ENCODE peak calls at places on chromosomes 6 and 20, in eight cellular contexts. One of them, this sample, is unnamed.

GRCh38 chr6:139540276-139540675 is 165.8 kb upstream of the CITED2 start:
- DNase-seq in H7: no peak
- DNase-seq in astrocyte of the cerebellum: no peak
- DNase-seq in AG10803: peak; percentile 93
- DNase-seq in adrenal gland: no peak
- DNase-seq in psoas muscle: peak; percentile 29
- DNase-seq in tibial nerve: no peak
- DNase-seq in tibial artery: no peak
- DNase-seq in this sample: no peak

GRCh38 chr6:74519172-74519571 is 686.7 kb downstream of the COL12A1 start:
- DNase-seq in H7: no peak
- DNase-seq in astrocyte of the cerebellum: peak; percentile 5
- DNase-seq in AG10803: peak; percentile 71
- DNase-seq in adrenal gland: no peak
- DNase-seq in psoas muscle: no peak
- DNase-seq in tibial nerve: no peak
- DNase-seq in tibial artery: no peak
- DNase-seq in this sample: no peak

GRCh38 chr20:23086056-23086551 is at the start of gene CD93:
- DNase-seq in H7: peak; percentile 45
- DNase-seq in astrocyte of the cerebellum: no peak
- DNase-seq in AG10803: no peak
- DNase-seq in adrenal gland: peak; percentile 77
- DNase-seq in psoas muscle: no peak
- DNase-seq in tibial nerve: no peak
- DNase-seq in tibial artery: peak; percentile 50
- DNase-seq in this sample: no peak

GRCh38 chr6:157236040-157236725 is 87.1 kb downstream of the TMEM242 start:
- DNase-seq in H7: peak; percentile 88
- DNase-seq in astrocyte of the cerebellum: no peak
- DNase-seq in AG10803: no peak
- DNase-seq in adrenal gland: no peak
- DNase-seq in psoas muscle: no peak
- DNase-seq in tibial nerve: no peak
- DNase-seq in tibial artery: no peak
- DNase-seq in this sample: peak; percentile 73

GRCh38 chr6:91141352-91141751 is 554.5 kb upstream of the MAP3K7 start:
- DNase-seq in H7: no peak
- DNase-seq in astrocyte of the cerebellum: no peak
- DNase-seq in AG10803: no peak
- DNase-seq in adrenal gland: no peak
- DNase-seq in psoas muscle: no peak
- DNase-seq in tibial nerve: no peak
- DNase-seq in tibial artery: no peak
- DNase-seq in this sample: no peak

GRCh38 chr6:89501239-89501638 is 68.3 kb downstream of the ANKRD6 start:
- DNase-seq in H7: peak; percentile 46
- DNase-seq in astrocyte of the cerebellum: peak; percentile 26
- DNase-seq in AG10803: no peak
- DNase-seq in adrenal gland: no peak
- DNase-seq in psoas muscle: no peak
- DNase-seq in tibial nerve: no peak
- DNase-seq in tibial artery: no peak
- DNase-seq in this sample: no peak

GRCh38 chr6:123001540-123001939 is 5.5 kb downstream of the CLVS2 start:
- DNase-seq in H7: no peak
- DNase-seq in astrocyte of the cerebellum: no peak
- DNase-seq in AG10803: no peak
- DNase-seq in adrenal gland: no peak
- DNase-seq in psoas muscle: no peak
- DNase-seq in tibial nerve: no peak
- DNase-seq in tibial artery: no peak
- DNase-seq in this sample: no peak

GRCh38 chr6:130600880-130601341 is 226.3 kb upstream of the SMLR1 start:
- DNase-seq in H7: no peak
- DNase-seq in astrocyte of the cerebellum: peak; percentile 53
- DNase-seq in AG10803: peak; percentile 96
- DNase-seq in adrenal gland: no peak
- DNase-seq in psoas muscle: no peak
- DNase-seq in tibial nerve: no peak
- DNase-seq in tibial artery: no peak
- DNase-seq in this sample: no peak

GRCh38 chr6:159077123-159077522 is 32.3 kb upstream of the TAGAP start:
- DNase-seq in H7: no peak
- DNase-seq in astrocyte of the cerebellum: no peak
- DNase-seq in AG10803: no peak
- DNase-seq in adrenal gland: peak; percentile 20
- DNase-seq in psoas muscle: no peak
- DNase-seq in tibial nerve: no peak
- DNase-seq in tibial artery: no peak
- DNase-seq in this sample: no peak

GRCh38 chr6:113855500-113856010 is 1.6 kb upstream of the MARCKS start:
- DNase-seq in H7: no peak
- DNase-seq in astrocyte of the cerebellum: no peak
- DNase-seq in AG10803: peak; percentile 39
- DNase-seq in adrenal gland: peak; percentile 56
- DNase-seq in psoas muscle: no peak
- DNase-seq in tibial nerve: no peak
- DNase-seq in tibial artery: peak; percentile 23
- DNase-seq in this sample: peak; percentile 74

GRCh38 chr6:1767481-1768246 is 157.9 kb downstream of the FOXC1 start:
- DNase-seq in H7: no peak
- DNase-seq in astrocyte of the cerebellum: no peak
- DNase-seq in AG10803: peak; percentile 85
- DNase-seq in adrenal gland: no peak
- DNase-seq in psoas muscle: peak; percentile 44
- DNase-seq in tibial nerve: peak; percentile 53
- DNase-seq in tibial artery: peak; percentile 75
- DNase-seq in this sample: peak; percentile 86

GRCh38 chr6:166969390-166970002 is 13.1 kb upstream of the RNASET2 start:
- DNase-seq in H7: no peak
- DNase-seq in astrocyte of the cerebellum: no peak
- DNase-seq in AG10803: peak; percentile 54
- DNase-seq in adrenal gland: no peak
- DNase-seq in psoas muscle: no peak
- DNase-seq in tibial nerve: no peak
- DNase-seq in tibial artery: no peak
- DNase-seq in this sample: no peak

GRCh38 chr6:140538926-140539325 is 1164.5 kb upstream of the CITED2 start:
- DNase-seq in H7: no peak
- DNase-seq in astrocyte of the cerebellum: no peak
- DNase-seq in AG10803: peak; percentile 65
- DNase-seq in adrenal gland: no peak
- DNase-seq in psoas muscle: no peak
- DNase-seq in tibial nerve: no peak
- DNase-seq in tibial artery: no peak
- DNase-seq in this sample: no peak

GRCh38 chr6:79421001-79421411 is 116.2 kb downstream of the LCA5 start:
- DNase-seq in H7: no peak
- DNase-seq in astrocyte of the cerebellum: no peak
- DNase-seq in AG10803: peak; percentile 34
- DNase-seq in adrenal gland: no peak
- DNase-seq in psoas muscle: no peak
- DNase-seq in tibial nerve: no peak
- DNase-seq in tibial artery: no peak
- DNase-seq in this sample: no peak

GRCh38 chr6:148037496-148037895 is 305.1 kb upstream of the SASH1 start:
- DNase-seq in H7: no peak
- DNase-seq in astrocyte of the cerebellum: no peak
- DNase-seq in AG10803: no peak
- DNase-seq in adrenal gland: no peak
- DNase-seq in psoas muscle: no peak
- DNase-seq in tibial nerve: no peak
- DNase-seq in tibial artery: no peak
- DNase-seq in this sample: no peak

GRCh38 chr6:143276436-143276835 is 174.1 kb downstream of the ADAT2 start:
- DNase-seq in H7: no peak
- DNase-seq in astrocyte of the cerebellum: no peak
- DNase-seq in AG10803: no peak
- DNase-seq in adrenal gland: no peak
- DNase-seq in psoas muscle: no peak
- DNase-seq in tibial nerve: no peak
- DNase-seq in tibial artery: no peak
- DNase-seq in this sample: no peak

GRCh38 chr6:39048481-39049399 is at the start of gene GLP1R:
- DNase-seq in H7: peak; percentile 93
- DNase-seq in astrocyte of the cerebellum: no peak
- DNase-seq in AG10803: no peak
- DNase-seq in adrenal gland: no peak
- DNase-seq in psoas muscle: no peak
- DNase-seq in tibial nerve: no peak
- DNase-seq in tibial artery: no peak
- DNase-seq in this sample: peak; percentile 62

GRCh38 chr6:72811971-72812421 is 190.1 kb downstream of the KCNQ5 start:
- DNase-seq in H7: no peak
- DNase-seq in astrocyte of the cerebellum: no peak
- DNase-seq in AG10803: no peak
- DNase-seq in adrenal gland: no peak
- DNase-seq in psoas muscle: no peak
- DNase-seq in tibial nerve: no peak
- DNase-seq in tibial artery: no peak
- DNase-seq in this sample: no peak

GRCh38 chr6:150788135-150788534 is 77.4 kb upstream of the MTHFD1L start:
- DNase-seq in H7: no peak
- DNase-seq in astrocyte of the cerebellum: no peak
- DNase-seq in AG10803: no peak
- DNase-seq in adrenal gland: no peak
- DNase-seq in psoas muscle: no peak
- DNase-seq in tibial nerve: no peak
- DNase-seq in tibial artery: no peak
- DNase-seq in this sample: no peak

GRCh38 chr6:52877168-52877567 is 32.3 kb downstream of the GSTA3 start:
- DNase-seq in H7: no peak
- DNase-seq in astrocyte of the cerebellum: peak; percentile 69
- DNase-seq in AG10803: peak; percentile 91
- DNase-seq in adrenal gland: no peak
- DNase-seq in psoas muscle: no peak
- DNase-seq in tibial nerve: no peak
- DNase-seq in tibial artery: no peak
- DNase-seq in this sample: no peak

GRCh38 chr20:2887715-2888114 is 14.4 kb downstream of the PTPRA start:
- DNase-seq in H7: no peak
- DNase-seq in astrocyte of the cerebellum: no peak
- DNase-seq in AG10803: no peak
- DNase-seq in adrenal gland: no peak
- DNase-seq in psoas muscle: no peak
- DNase-seq in tibial nerve: no peak
- DNase-seq in tibial artery: no peak
- DNase-seq in this sample: no peak

GRCh38 chr6:104862456-104862855 is 2.7 kb upstream of the HACE1 start:
- DNase-seq in H7: no peak
- DNase-seq in astrocyte of the cerebellum: no peak
- DNase-seq in AG10803: no peak
- DNase-seq in adrenal gland: no peak
- DNase-seq in psoas muscle: no peak
- DNase-seq in tibial nerve: no peak
- DNase-seq in tibial artery: no peak
- DNase-seq in this sample: no peak

GRCh38 chr20:34863421-34863965 is 9.2 kb downstream of the GGT7 start:
- DNase-seq in H7: peak; percentile 69
- DNase-seq in astrocyte of the cerebellum: no peak
- DNase-seq in AG10803: no peak
- DNase-seq in adrenal gland: no peak
- DNase-seq in psoas muscle: no peak
- DNase-seq in tibial nerve: no peak
- DNase-seq in tibial artery: no peak
- DNase-seq in this sample: no peak
- H3K4me3 ChIP-seq in H7: peak overlapping the region; percentile 24
- H3K4me3 ChIP-seq in astrocyte of the cerebellum: no peak overlapping the region
- H3K4me3 ChIP-seq in AG10803: no peak overlapping the region
- H3K4me3 ChIP-seq in adrenal gland: no peak overlapping the region
- H3K4me3 ChIP-seq in psoas muscle: peak overlapping the region; percentile 34
- H3K4me3 ChIP-seq in tibial nerve: no peak overlapping the region
- H3K4me3 ChIP-seq in tibial artery: no peak overlapping the region
- H3K4me3 ChIP-seq in this sample: no peak overlapping the region

DNA sequence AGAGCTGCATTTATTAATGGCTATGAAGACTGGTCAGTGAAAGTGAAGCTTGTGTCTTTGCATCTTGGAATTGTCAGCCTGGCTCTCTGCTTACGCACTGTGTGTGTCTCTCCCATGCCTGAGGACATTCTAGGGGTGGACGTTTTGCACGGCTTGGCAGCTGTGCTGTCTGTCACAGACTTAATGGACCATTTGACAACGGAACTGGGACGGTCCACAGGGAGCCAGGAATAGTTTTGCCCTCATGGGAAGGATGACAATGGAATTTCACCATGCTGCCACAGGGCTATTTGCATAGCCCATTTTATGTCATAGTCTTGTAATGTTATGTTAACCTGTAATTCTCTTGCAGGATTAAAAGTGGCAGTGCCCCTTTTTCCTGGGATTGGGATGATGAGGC is 44.7 kb downstream of the OR2B6 start:
- DNase-seq in H7: no peak
- DNase-seq in astrocyte of the cerebellum: no peak
- DNase-seq in AG10803: no peak
- DNase-seq in adrenal gland: no peak
- DNase-seq in psoas muscle: no peak
- DNase-seq in tibial nerve: no peak
- DNase-seq in tibial artery: no peak
- DNase-seq in this sample: no peak
- H3K4me3 ChIP-seq in H7: no peak overlapping the region
- H3K4me3 ChIP-seq in astrocyte of the cerebellum: no peak overlapping the region
- H3K4me3 ChIP-seq in AG10803: no peak overlapping the region
- H3K4me3 ChIP-seq in adrenal gland: no peak overlapping the region
- H3K4me3 ChIP-seq in psoas muscle: no peak overlapping the region
- H3K4me3 ChIP-seq in tibial nerve: no peak overlapping the region
- H3K4me3 ChIP-seq in tibial artery: no peak overlapping the region
- H3K4me3 ChIP-seq in this sample: no peak overlapping the region

GRCh38 chr6:70886661-70887060 is 70.2 kb downstream of the B3GAT2 start:
- DNase-seq in H7: no peak
- DNase-seq in astrocyte of the cerebellum: no peak
- DNase-seq in AG10803: no peak
- DNase-seq in adrenal gland: no peak
- DNase-seq in psoas muscle: no peak
- DNase-seq in tibial nerve: no peak
- DNase-seq in tibial artery: no peak
- DNase-seq in this sample: no peak

GRCh38 chr6:70894001-70894400 is 62.9 kb downstream of the B3GAT2 start:
- DNase-seq in H7: no peak
- DNase-seq in astrocyte of the cerebellum: no peak
- DNase-seq in AG10803: no peak
- DNase-seq in adrenal gland: no peak
- DNase-seq in psoas muscle: no peak
- DNase-seq in tibial nerve: no peak
- DNase-seq in tibial artery: no peak
- DNase-seq in this sample: no peak

GRCh38 chr6:70884074-70884983 is 72.5 kb downstream of the B3GAT2 start:
- DNase-seq in H7: peak; percentile 81
- DNase-seq in astrocyte of the cerebellum: peak; percentile 9
- DNase-seq in AG10803: peak; percentile 43
- DNase-seq in adrenal gland: peak; percentile 77
- DNase-seq in psoas muscle: peak; percentile 40
- DNase-seq in tibial nerve: no peak
- DNase-seq in tibial artery: peak; percentile 36
- DNase-seq in this sample: no peak

GRCh38 chr6:70889270-70889669 is 67.6 kb downstream of the B3GAT2 start:
- DNase-seq in H7: no peak
- DNase-seq in astrocyte of the cerebellum: no peak
- DNase-seq in AG10803: no peak
- DNase-seq in adrenal gland: no peak
- DNase-seq in psoas muscle: no peak
- DNase-seq in tibial nerve: no peak
- DNase-seq in tibial artery: no peak
- DNase-seq in this sample: no peak
- H3K4me3 ChIP-seq in H7: no peak overlapping the region
- H3K4me3 ChIP-seq in astrocyte of the cerebellum: no peak overlapping the region
- H3K4me3 ChIP-seq in AG10803: no peak overlapping the region
- H3K4me3 ChIP-seq in adrenal gland: no peak overlapping the region
- H3K4me3 ChIP-seq in psoas muscle: no peak overlapping the region
- H3K4me3 ChIP-seq in tibial nerve: no peak overlapping the region
- H3K4me3 ChIP-seq in tibial artery: no peak overlapping the region
- H3K4me3 ChIP-seq in this sample: no peak overlapping the region

GRCh38 chr6:145860562-145860961 is 46.0 kb upstream of the FBXO30 start:
- DNase-seq in H7: no peak
- DNase-seq in astrocyte of the cerebellum: no peak
- DNase-seq in AG10803: no peak
- DNase-seq in adrenal gland: no peak
- DNase-seq in psoas muscle: no peak
- DNase-seq in tibial nerve: no peak
- DNase-seq in tibial artery: no peak
- DNase-seq in this sample: no peak
- H3K4me3 ChIP-seq in H7: no peak overlapping the region
- H3K4me3 ChIP-seq in astrocyte of the cerebellum: no peak overlapping the region
- H3K4me3 ChIP-seq in AG10803: no peak overlapping the region
- H3K4me3 ChIP-seq in adrenal gland: no peak overlapping the region
- H3K4me3 ChIP-seq in psoas muscle: no peak overlapping the region
- H3K4me3 ChIP-seq in tibial nerve: no peak overlapping the region
- H3K4me3 ChIP-seq in tibial artery: no peak overlapping the region
- H3K4me3 ChIP-seq in this sample: no peak overlapping the region

This sample was measured in coronary artery.